ENCODE peak calls at places on chromosomes 5 and 9, in seven cellular contexts. J, N, E, U, W, D and O are unnamed samples. For H3K36me3 and H3K27me3, the result is how much of the 10 kb centered on the place peaks cover.

GRCh38 chr9:70421272-70422180 is 7.1 kb upstream of the KLF9 start:
- DNase-seq in J (no peak), N (peak), E (no peak), U (peak), W (peak), D (no peak), O (peak)

GRCh38 chr9:116944714-116945534 is 257.8 kb downstream of the TRIM32 start:
- DNase-seq in J (no peak), N (no peak), E (peak), U (peak), W (no peak), D (peak), O (no peak)

GRCh38 chr5:120396186-120396585 is 67.9 kb upstream of the PRR16 start:
- DNase-seq in J (no peak), N (no peak), E (peak), U (no peak), W (peak), D (no peak), O (no peak)

GRCh38 chr9:108386859-108387384 is 468.9 kb downstream of the ACTL7B start:
- DNase-seq in J (no peak), N (no peak), E (peak), U (no peak), W (peak), D (no peak), O (no peak)

GRCh38 chr5:123545506-123545905 is 33.5 kb downstream of the CSNK1G3 start:
- DNase-seq in J (no peak), N (no peak), E (no peak), U (peak), W (no peak), D (peak), O (no peak)

GRCh38 chr5:71778678-71779276 is 59.7 kb downstream of the CARTPT start:
- DNase-seq in J (no peak), N (no peak), E (peak), U (peak), W (peak), D (peak), O (peak)

GRCh38 chr9:97773723-97774122 is 76.6 kb upstream of the XPA start:
- DNase-seq in J (no peak), N (no peak), E (no peak), U (no peak), W (peak), D (no peak), O (no peak)

GRCh38 chr5:139650689-139651501 is 2.7 kb downstream of the CXXC5 start:
- DNase-seq in J (no peak), N (no peak), E (no peak), U (peak), W (no peak), D (no peak), O (no peak)

GRCh38 chr5:61617039-61617438 is 285.0 kb downstream of the ZSWIM6 start:
- DNase-seq in J (no peak), N (no peak), E (no peak), U (no peak), W (no peak), D (no peak), O (no peak)

GRCh38 chr9:132559711-132560110 is 22.7 kb upstream of the BARHL1 start:
- DNase-seq in J (no peak), N (no peak), E (no peak), U (no peak), W (no peak), D (no peak), O (no peak)

GRCh38 chr5:111364992-111365391 is 140.8 kb downstream of the CAMK4 start:
- DNase-seq in J (no peak), N (no peak), E (peak), U (peak), W (no peak), D (no peak), O (no peak)

GRCh38 chr5:154097031-154097430 is 58.3 kb downstream of the MFAP3 start:
- DNase-seq in J (no peak), N (no peak), E (peak), U (peak), W (no peak), D (peak), O (no peak)

GRCh38 chr5:87022415-87022814 is 245.3 kb upstream of the RASA1 start:
- DNase-seq in J (peak), N (no peak), E (no peak), U (no peak), W (no peak), D (no peak), O (no peak)

GRCh38 chr9:109880276-109881169 is 100.5 kb downstream of the PALM2AKAP2 start:
- DNase-seq in J (no peak), N (no peak), E (peak), U (peak), W (no peak), D (peak), O (peak)

GRCh38 chr9:100449420-100449819 is 22.5 kb downstream of the MSANTD3 start:
- DNase-seq in J (no peak), N (no peak), E (no peak), U (no peak), W (no peak), D (no peak), O (no peak)

GRCh38 chr9:4423207-4423610 is 67.1 kb upstream of the SLC1A1 start:
- DNase-seq in J (no peak), N (no peak), E (no peak), U (peak), W (no peak), D (no peak), O (peak)

GRCh38 chr5:78717674-78718073 is 69.1 kb upstream of the LHFPL2 start:
- DNase-seq in J (no peak), N (no peak), E (no peak), U (no peak), W (peak), D (no peak), O (no peak)

DNA sequence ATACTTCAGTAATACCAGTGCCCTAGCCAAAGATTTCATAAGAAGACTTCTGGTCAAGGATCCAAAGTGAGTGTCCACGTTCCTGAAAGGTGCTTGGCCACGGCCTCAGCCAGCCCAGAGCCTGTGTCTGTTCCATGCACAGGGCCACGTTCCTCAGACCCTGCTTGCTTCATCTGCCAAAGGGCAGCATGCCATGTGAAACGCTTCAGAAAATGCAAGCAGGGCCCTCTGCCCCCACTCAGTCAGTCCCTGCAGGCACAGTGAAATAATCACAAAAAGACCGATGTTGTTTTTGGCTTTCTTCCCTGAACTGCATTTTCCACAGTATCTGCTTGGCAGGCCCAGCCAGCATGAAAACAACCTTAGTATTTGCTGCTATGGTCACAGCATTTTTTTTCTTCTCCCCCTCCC is 85.5 kb upstream of the CTSL start:
- DNase-seq in J (no peak), N (no peak), E (no peak), U (no peak), W (peak), D (no peak), O (no peak)
- H3K36me3 ChIP-seq in J (under half), N (under half), E (under half), U (under half), W (under half), D (under half), O (under half)

GRCh38 chr5:14580037-14581034 is 1.3 kb upstream of the OTULINL start:
- DNase-seq in J (no peak), N (no peak), E (no peak), U (no peak), W (peak), D (no peak), O (no peak)

GRCh38 chr5:14582797-14583137 is 1.2 kb downstream of the OTULINL start:
- DNase-seq in J (no peak), N (no peak), E (no peak), U (peak), W (no peak), D (no peak), O (no peak)

GRCh38 chr5:14584848-14585247 is 3.3 kb downstream of the OTULINL start:
- DNase-seq in J (no peak), N (no peak), E (no peak), U (no peak), W (no peak), D (no peak), O (no peak)

GRCh38 chr5:14581333-14581890 is at the start of gene OTULINL:
- DNase-seq in J (peak), N (peak), E (peak), U (peak), W (peak), D (no peak), O (peak)

GRCh38 chr5:14581891-14582796 is 552 bp downstream of the OTULINL start:
- DNase-seq in J (peak), N (peak), E (peak), U (peak), W (no peak), D (no peak), O (peak)
- H3K27me3 ChIP-seq in J (under half), N (under half), E (under half), U (under half), W (under half), D (under half), O (under half)

DNA sequence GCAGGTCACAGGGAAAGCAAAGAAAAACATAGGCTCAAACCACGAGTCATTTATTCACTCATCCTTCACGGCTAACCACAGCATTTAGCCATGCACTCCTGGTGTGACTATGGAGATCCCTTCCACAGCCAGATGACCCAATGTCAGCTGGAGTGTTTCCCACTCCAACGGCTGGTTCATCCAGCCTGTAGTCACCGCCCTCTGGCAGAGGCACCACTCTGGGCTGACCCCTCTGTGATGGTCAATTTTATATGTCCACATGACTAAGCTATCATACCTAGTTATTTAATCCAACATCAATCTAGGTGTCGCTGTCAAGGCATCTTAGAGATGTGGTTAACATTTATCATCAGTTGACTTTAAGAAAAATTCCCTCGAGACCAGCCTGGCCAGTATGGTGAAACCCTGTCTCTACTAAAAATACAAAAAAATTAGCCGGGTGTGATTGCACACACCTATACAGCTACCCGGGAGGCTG is 9.5 kb upstream of the PHF19 start:
- DNase-seq in J (no peak), N (peak), E (peak), U (no peak), W (peak), D (peak), O (no peak)
- H3K4me3 ChIP-seq in J (no peak), N (no peak), E (no peak), U (no peak), W (no peak), D (no peak), O (no peak)

DNA sequence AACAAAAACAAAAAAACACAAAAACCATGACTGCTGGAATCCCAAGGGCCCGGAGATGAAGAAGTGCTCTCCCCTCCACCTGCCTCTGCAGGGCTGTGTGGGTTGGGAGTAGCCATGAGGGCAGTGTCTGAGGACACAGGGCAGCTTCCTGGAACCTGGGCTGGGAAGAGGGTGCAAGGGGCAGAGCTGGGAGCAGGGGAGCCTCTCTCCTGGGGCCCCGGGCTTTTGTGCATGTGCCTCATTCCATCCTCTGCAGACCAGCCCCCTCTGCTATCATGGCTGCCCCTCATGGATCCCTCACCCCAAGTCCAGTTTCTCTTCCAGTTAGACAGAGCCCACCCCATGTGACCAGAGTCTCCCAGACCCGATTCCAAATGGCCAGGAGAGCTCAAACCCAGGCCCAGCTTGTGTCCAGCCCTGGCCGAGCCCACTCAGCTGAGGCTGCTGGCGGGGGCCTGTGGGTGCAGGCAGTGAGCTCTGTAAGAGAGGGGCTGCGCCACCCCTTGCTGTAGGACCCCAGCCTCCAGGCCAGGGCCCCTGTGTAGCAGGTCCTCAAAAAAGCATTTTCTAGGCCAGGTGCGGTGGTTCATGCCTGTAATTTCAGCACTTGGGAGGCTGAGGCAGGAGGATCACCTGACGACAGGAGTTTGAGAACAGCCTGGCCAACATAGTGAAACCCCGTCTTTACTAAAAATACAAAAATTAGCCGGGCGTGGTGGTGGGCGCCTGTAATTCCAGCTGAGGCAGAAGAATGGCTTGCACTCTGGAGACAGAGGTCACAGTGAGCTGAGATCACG is 44.4 kb downstream of the PLPP7 start:
- DNase-seq in J (no peak), N (no peak), E (no peak), U (no peak), W (no peak), D (no peak), O (peak)
- H3K36me3 ChIP-seq in J (under half), N (under half), E (under half), U (under half), W (under half), D (under half), O (under half)

GRCh38 chr9:37010976-37011375 is 23.1 kb downstream of the PAX5 start:
- DNase-seq in J (no peak), N (no peak), E (no peak), U (no peak), W (no peak), D (no peak), O (no peak)
- H3K27me3 ChIP-seq in J (under half), N (under half), E (under half), U (under half), W (half or more), D (under half), O (under half)

GRCh38 chr9:36337865-36338264 is 62.2 kb downstream of the RNF38 start:
- DNase-seq in J (no peak), N (no peak), E (peak), U (no peak), W (no peak), D (no peak), O (no peak)

GRCh38 chr9:36332006-36332405 is 68.1 kb downstream of the RNF38 start:
- DNase-seq in J (no peak), N (no peak), E (no peak), U (no peak), W (no peak), D (no peak), O (no peak)

GRCh38 chr9:36341936-36342577 is 58.0 kb downstream of the RNF38 start:
- DNase-seq in J (no peak), N (no peak), E (no peak), U (no peak), W (no peak), D (no peak), O (no peak)

GRCh38 chr9:36336511-36336910 is 63.6 kb downstream of the RNF38 start:
- DNase-seq in J (no peak), N (no peak), E (peak), U (no peak), W (no peak), D (no peak), O (no peak)

DNA sequence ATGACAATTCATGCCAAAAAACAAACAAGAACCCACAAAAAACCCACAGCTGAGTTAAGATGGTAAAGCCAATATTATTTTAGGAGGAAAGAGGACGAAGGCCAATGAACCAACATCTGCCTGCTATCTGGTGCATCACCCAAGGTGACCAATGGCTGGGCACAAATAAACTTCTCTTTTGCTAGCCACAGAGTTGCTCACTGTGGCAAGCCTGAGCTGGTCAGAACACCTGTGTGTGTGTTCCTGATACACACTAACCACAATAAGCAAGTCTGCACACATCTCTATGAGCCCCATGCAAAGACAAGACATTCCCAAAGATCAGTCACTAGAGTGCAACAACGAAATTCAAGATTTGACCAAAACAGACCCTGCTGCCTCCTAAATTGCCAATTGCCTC is 63.1 kb downstream of the RNF38 start:
- DNase-seq in J (no peak), N (no peak), E (peak), U (no peak), W (no peak), D (no peak), O (no peak)
- H3K4me3 ChIP-seq in J (no peak), N (no peak), E (no peak), U (no peak), W (no peak), D (no peak), O (no peak)

GRCh38 chr9:134943411-134943810 is 25.7 kb upstream of the FCN1 start:
- DNase-seq in J (no peak), N (no peak), E (no peak), U (no peak), W (no peak), D (no peak), O (no peak)
- H3K36me3 ChIP-seq in J (under half), N (under half), E (under half), U (under half), W (under half), D (under half), O (under half)